ENCODE peak calls at places on chromosomes 5 and 9, in nine cellular contexts. N is CD4-positive, alpha-beta memory T cell; B is right lobe of liver; Z is PC-3; L is neural progenitor cell; J is transverse colon; U is CD8-positive, alpha-beta memory T cell; I is esophagus squamous epithelium; W is effector memory CD4-positive, alpha-beta T cell. R is an unnamed sample. For H3K4me1, the result is how much of the 10 kb centered on the place peaks cover.

GRCh38 chr9:33465096-33465495 is 8.6 kb downstream of the NOL6 start:
- DNase-seq in B (no peak), I (no peak), U (no peak), Z (no peak), W (no peak), N (no peak), J (no peak), L (no peak), R (peak)

GRCh38 chr9:102225806-102226441 is 487.5 kb upstream of the GRIN3A start:
- DNase-seq in U (no peak), N (no peak), W (no peak), Z (no peak), B (no peak), L (no peak), J (no peak), I (no peak), R (no peak)

GRCh38 chr5:87400305-87400899 is 12.3 kb downstream of the CCNH start:
- DNase-seq in U (peak), I (no peak), Z (peak), N (peak), B (no peak), J (no peak), L (peak), W (no peak), R (no peak)

GRCh38 chr5:155532621-155533314 is 519.2 kb downstream of the KIF4B start:
- DNase-seq in N (no peak), I (no peak), U (no peak), W (no peak), L (no peak), Z (no peak), J (no peak), B (no peak), R (no peak)

GRCh38 chr9:36853233-36853632 is 180.8 kb downstream of the PAX5 start:
- DNase-seq in J (no peak), L (no peak), U (no peak), W (no peak), B (no peak), I (no peak), N (no peak), Z (no peak), R (no peak)

GRCh38 chr5:158899201-158899600 is 200.5 kb downstream of the EBF1 start:
- DNase-seq in B (no peak), W (no peak), J (no peak), I (no peak), L (no peak), Z (no peak), U (no peak), N (no peak), R (no peak)

GRCh38 chr9:136170291-136170901 is 34.5 kb downstream of the LHX3 start:
- DNase-seq in W (peak), I (no peak), L (peak), J (peak), U (peak), B (peak), N (peak), Z (peak), R (no peak)

GRCh38 chr5:80597500-80597899 is 27.4 kb upstream of the ANKRD34B start:
- DNase-seq in I (no peak), Z (no peak), U (no peak), J (no peak), B (no peak), L (no peak), N (no peak), W (no peak), R (no peak)

GRCh38 chr5:36606437-36607113 is at the start of gene SLC1A3:
- DNase-seq in I (no peak), B (peak), W (no peak), Z (peak), N (peak), U (no peak), L (peak), J (peak), R (peak)

GRCh38 chr5:5340206-5340729 is 82.2 kb upstream of the ICE1 start:
- DNase-seq in N (no peak), W (no peak), B (no peak), I (no peak), Z (peak), L (peak), J (peak), U (no peak), R (peak)

GRCh38 chr5:1194378-1194777 is 7.0 kb upstream of the SLC6A19 start:
- DNase-seq in L (no peak), N (no peak), I (no peak), W (no peak), J (no peak), Z (no peak), U (no peak), B (no peak), R (no peak)

GRCh38 chr5:173581408-173582197 is 34.8 kb downstream of the BOD1 start:
- DNase-seq in J (peak), N (no peak), I (no peak), W (no peak), Z (peak), L (peak), B (no peak), U (no peak), R (no peak)

GRCh38 chr5:126937796-126938195 is 92.6 kb downstream of the MARCHF3 start:
- DNase-seq in I (no peak), B (no peak), Z (no peak), N (no peak), W (no peak), L (no peak), J (no peak), U (no peak), R (no peak)

GRCh38 chr9:10700266-10700665 is 87.5 kb upstream of the PTPRD start:
- DNase-seq in I (no peak), U (no peak), L (no peak), W (no peak), B (no peak), J (no peak), N (no peak), Z (no peak), R (no peak)

GRCh38 chr9:120711354-120711753 is 2.9 kb downstream of the MEGF9 start:
- DNase-seq in N (no peak), J (no peak), Z (no peak), I (no peak), B (no peak), L (no peak), U (no peak), W (no peak), R (no peak)

GRCh38 chr9:131138676-131139075 is 13.3 kb downstream of the NUP214 start:
- DNase-seq in N (no peak), Z (no peak), J (no peak), L (no peak), U (no peak), B (no peak), W (no peak), I (no peak), R (no peak)

GRCh38 chr5:173454764-173455598 is 126.8 kb upstream of the STC2 start:
- DNase-seq in J (peak), B (no peak), U (no peak), L (no peak), N (no peak), W (no peak), Z (peak), I (no peak), R (no peak)

GRCh38 chr9:87479801-87480201 is 17.9 kb upstream of the DAPK1 start:
- DNase-seq in I (no peak), Z (no peak), N (no peak), W (no peak), J (peak), U (no peak), L (no peak), B (peak), R (no peak)

GRCh38 chr9:117491491-117491890 is 76.6 kb upstream of the ASTN2 start:
- DNase-seq in W (no peak), J (peak), U (no peak), Z (no peak), L (no peak), N (no peak), I (no peak), B (peak), R (no peak)

GRCh38 chr9:98687911-98688310 is 20.8 kb downstream of the GABBR2 start:
- DNase-seq in Z (no peak), U (no peak), B (no peak), L (no peak), I (no peak), N (no peak), W (no peak), J (no peak), R (no peak)

GRCh38 chr5:138945421-138946240 is 70.5 kb upstream of the LRRTM2 start:
- DNase-seq in W (no peak), J (no peak), N (no peak), Z (no peak), U (no peak), I (no peak), B (no peak), L (peak), R (peak)

GRCh38 chr5:66417681-66418248 is 178.4 kb upstream of the MAST4 start:
- DNase-seq in L (no peak), N (no peak), W (no peak), B (no peak), I (no peak), Z (no peak), U (no peak), J (no peak), R (no peak)

GRCh38 chr5:96149546-96149945 is 187.9 kb upstream of the ELL2 start:
- DNase-seq in Z (peak), L (no peak), W (no peak), N (no peak), U (no peak), B (no peak), J (no peak), I (no peak), R (no peak)

GRCh38 chr5:98741926-98742325 is 31.5 kb upstream of the RGMB start:
- DNase-seq in I (no peak), U (no peak), W (no peak), N (no peak), B (no peak), Z (no peak), J (no peak), L (no peak), R (no peak)

GRCh38 chr9:7549261-7549660 is 250.3 kb downstream of the DMAC1 start:
- DNase-seq in N (no peak), B (no peak), Z (no peak), W (no peak), U (no peak), L (peak), I (no peak), J (no peak), R (peak)

GRCh38 chr5:93721045-93721444 is 20.4 kb downstream of the POU5F2 start:
- DNase-seq in I (no peak), U (no peak), N (no peak), W (no peak), J (no peak), B (no peak), L (no peak), Z (no peak), R (no peak)

GRCh38 chr5:158634713-158635112 is 465.0 kb downstream of the EBF1 start:
- DNase-seq in I (no peak), B (no peak), Z (no peak), J (no peak), N (no peak), U (no peak), L (peak), W (no peak), R (no peak)

DNA sequence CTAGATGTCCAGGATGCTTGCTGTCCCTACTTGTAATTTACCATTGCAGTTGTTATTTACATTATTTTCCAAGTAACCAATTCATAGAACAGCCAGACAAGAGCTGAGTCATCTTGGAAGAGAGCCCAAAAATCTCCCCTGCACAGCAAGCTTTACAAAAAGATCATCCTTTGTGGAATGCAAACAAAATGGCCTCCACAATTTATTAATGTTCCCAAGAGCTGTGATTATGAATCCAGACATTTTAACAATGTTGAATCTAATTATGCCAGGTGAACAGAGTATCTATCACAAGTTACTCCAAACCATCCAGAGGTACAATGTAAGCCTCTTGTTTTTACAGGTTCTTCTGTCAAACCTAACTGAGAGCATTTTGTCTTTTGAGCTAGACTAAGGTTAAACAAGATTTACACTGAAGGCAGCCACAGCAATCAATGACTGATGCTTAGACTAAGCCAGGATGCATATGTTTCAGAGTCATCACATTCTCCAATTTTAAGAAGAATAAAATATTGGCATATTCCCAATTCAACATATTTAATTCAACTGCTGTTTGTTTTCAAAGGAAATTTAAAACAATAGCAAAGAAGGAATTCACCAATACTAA is 95.3 kb upstream of the SLC12A2 start:
- DNase-seq in W (no peak), I (no peak), L (no peak), B (no peak), J (no peak), N (no peak), Z (peak), U (no peak), R (no peak)
- H3K27ac ChIP-seq in W (no peak), I (no peak), L (no peak), B (no peak), J (no peak), N (no peak), Z (peak), U (no peak), R (no peak)

GRCh38 chr9:114516913-114517312 is 11.6 kb upstream of the WHRN start:
- DNase-seq in J (no peak), L (no peak), B (no peak), U (no peak), W (no peak), I (no peak), N (no peak), Z (peak), R (no peak)

GRCh38 chr9:114518120-114518519 is 12.8 kb upstream of the WHRN start:
- DNase-seq in U (no peak), J (no peak), L (no peak), W (no peak), N (no peak), B (no peak), I (no peak), Z (no peak), R (no peak)

GRCh38 chr9:114521846-114522245 is 16.6 kb upstream of the WHRN start:
- DNase-seq in J (no peak), I (no peak), L (no peak), N (no peak), Z (peak), W (no peak), U (no peak), B (no peak), R (no peak)

GRCh38 chr9:114515528-114515927 is 10.3 kb upstream of the WHRN start:
- DNase-seq in N (no peak), U (no peak), Z (no peak), W (no peak), L (no peak), J (no peak), B (no peak), I (no peak), R (no peak)

DNA sequence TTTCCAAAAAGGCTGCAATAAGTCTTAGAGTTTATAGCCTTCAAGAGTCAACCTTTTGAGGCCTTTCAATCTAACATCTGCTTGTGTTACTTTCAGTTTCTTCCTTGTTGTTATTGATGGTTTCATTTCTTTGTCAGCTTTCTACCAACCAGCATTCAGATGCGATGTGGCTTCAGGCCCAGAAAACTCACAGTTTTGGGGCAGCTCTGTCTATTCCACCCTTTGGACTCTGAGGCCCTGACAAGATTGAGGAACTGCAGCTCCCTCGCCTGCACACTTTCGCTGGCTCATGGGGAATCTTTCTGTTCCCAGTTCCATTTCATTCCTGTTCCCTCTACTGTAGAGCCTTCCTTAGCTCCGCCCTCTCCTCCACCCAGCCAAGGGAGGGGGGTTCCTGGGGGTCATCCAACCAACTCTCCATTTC is 13.3 kb upstream of the WHRN start:
- DNase-seq in Z (no peak), L (no peak), J (no peak), B (no peak), N (no peak), I (no peak), U (no peak), W (no peak), R (no peak)
- H3K4me3 ChIP-seq in Z (no peak), L (no peak), J (no peak), B (no peak), N (no peak), I (no peak), U (no peak), W (no peak), R (no peak)

GRCh38 chr9:112017878-112018277 is 121.3 kb downstream of the UGCG start:
- DNase-seq in N (no peak), Z (no peak), J (no peak), L (no peak), W (no peak), I (no peak), U (no peak), B (no peak), R (no peak)

GRCh38 chr9:112013261-112013660 is 116.6 kb downstream of the UGCG start:
- DNase-seq in N (no peak), I (no peak), J (no peak), W (no peak), U (no peak), L (no peak), Z (no peak), B (no peak), R (no peak)

GRCh38 chr9:112012026-112012902 is 115.7 kb downstream of the UGCG start:
- DNase-seq in L (no peak), Z (peak), N (no peak), U (no peak), J (peak), I (no peak), B (peak), W (no peak), R (no peak)

GRCh38 chr9:112015149-112015548 is 118.5 kb downstream of the UGCG start:
- DNase-seq in U (no peak), N (no peak), I (no peak), J (no peak), Z (no peak), B (no peak), L (no peak), W (no peak), R (no peak)

GRCh38 chr9:112015736-112016135 is 119.1 kb downstream of the UGCG start:
- DNase-seq in I (no peak), W (no peak), J (no peak), U (no peak), B (no peak), L (no peak), N (no peak), Z (no peak), R (no peak)
- H3K4me1 ChIP-seq in I (under half), W (under half), J (under half), U (under half), B (under half), L (under half), N (under half), Z (under half), R (under half)

DNA sequence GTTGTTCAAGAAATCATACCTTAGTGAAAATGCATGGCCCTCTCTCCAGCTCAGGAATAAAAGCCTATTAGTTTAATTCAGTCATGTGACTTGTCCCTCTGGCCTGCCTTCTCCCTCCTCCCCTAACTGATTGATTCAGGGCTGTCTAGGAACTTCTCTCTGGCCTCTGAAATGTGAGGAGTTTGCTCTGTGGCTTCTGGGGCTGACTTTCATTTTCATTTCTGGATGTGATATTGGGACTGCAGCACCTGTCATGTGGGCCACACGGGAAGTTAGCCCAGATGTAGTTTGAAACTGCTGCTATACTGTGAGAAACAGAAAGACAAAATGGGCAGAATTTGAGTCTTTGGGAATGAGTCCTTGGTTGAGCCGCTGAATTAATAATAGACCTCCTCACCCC is 44.8 kb downstream of the PARP8 start:
- DNase-seq in I (no peak), N (peak), J (peak), B (peak), L (no peak), W (peak), U (peak), Z (no peak), R (no peak)
- H3K27ac ChIP-seq in I (peak), N (peak), J (peak), B (no peak), L (no peak), W (peak), U (no peak), Z (no peak), R (no peak)

GRCh38 chr5:38553001-38553521 is 3.4 kb downstream of the LIFR start:
- DNase-seq in L (no peak), I (no peak), J (no peak), N (no peak), U (no peak), W (no peak), Z (no peak), B (no peak), R (no peak)
- H3K4me3 ChIP-seq in L (no peak), I (peak), J (no peak), N (no peak), U (no peak), W (no peak), Z (no peak), B (peak), R (no peak)

GRCh38 chr9:4298255-4299005 is 1.4 kb downstream of the GLIS3 start:
- DNase-seq in N (no peak), I (no peak), Z (peak), J (peak), W (no peak), U (peak), L (peak), B (peak), R (peak)
- H3K4me1 ChIP-seq in N (under half), I (half or more), Z (half or more), J (under half), W (under half), U (under half), L (under half), B (under half), R (under half)

GRCh38 chr9:108786756-108787663 is 68.8 kb downstream of the ACTL7B start:
- DNase-seq in Z (peak), B (no peak), U (no peak), L (peak), I (no peak), W (no peak), N (no peak), J (no peak), R (no peak)

GRCh38 chr9:108783318-108784127 is 72.3 kb downstream of the ACTL7B start:
- DNase-seq in I (no peak), L (no peak), Z (no peak), B (no peak), N (no peak), J (no peak), U (no peak), W (no peak), R (no peak)

GRCh38 chr9:108784128-108784490 is 71.7 kb downstream of the ACTL7B start:
- DNase-seq in I (no peak), U (no peak), Z (no peak), B (no peak), W (no peak), J (no peak), L (no peak), N (no peak), R (no peak)

GRCh38 chr9:108786322-108786721 is 69.5 kb downstream of the ACTL7B start:
- DNase-seq in I (no peak), N (no peak), Z (no peak), L (no peak), J (no peak), W (no peak), U (no peak), B (no peak), R (no peak)

GRCh38 chr9:108784998-108785397 is 70.8 kb downstream of the ACTL7B start:
- DNase-seq in B (no peak), I (no peak), Z (no peak), U (no peak), J (no peak), L (no peak), N (no peak), W (no peak), R (no peak)
- H3K27ac ChIP-seq in B (no peak), I (no peak), Z (no peak), U (no peak), J (no peak), L (no peak), N (no peak), W (no peak), R (no peak)

GRCh38 chr9:21555911-21556310 is 73.8 kb upstream of the IFNE start:
- DNase-seq in L (no peak), J (no peak), N (no peak), I (no peak), W (no peak), Z (no peak), B (no peak), U (no peak), R (no peak)
- H3K4me3 ChIP-seq in L (no peak), J (no peak), N (no peak), I (peak), W (no peak), Z (peak), B (no peak), U (no peak), R (no peak)

GRCh38 chr5:77172713-77173328 is 37.7 kb upstream of the PDE8B start:
- DNase-seq in B (no peak), U (no peak), J (no peak), I (no peak), N (no peak), L (no peak), Z (no peak), W (no peak), R (no peak)

GRCh38 chr5:77174526-77174925 is 36.0 kb upstream of the PDE8B start:
- DNase-seq in I (no peak), N (no peak), W (no peak), Z (no peak), U (no peak), J (no peak), L (no peak), B (no peak), R (no peak)

GRCh38 chr5:77176429-77176828 is 34.1 kb upstream of the PDE8B start:
- DNase-seq in Z (no peak), W (no peak), I (no peak), L (no peak), J (no peak), N (no peak), U (no peak), B (no peak), R (no peak)

GRCh38 chr5:77177576-77177975 is 32.9 kb upstream of the PDE8B start:
- DNase-seq in I (no peak), Z (peak), B (no peak), J (no peak), N (no peak), U (no peak), W (no peak), L (no peak), R (no peak)

GRCh38 chr5:77175235-77175634 is 35.2 kb upstream of the PDE8B start:
- DNase-seq in W (no peak), I (no peak), L (no peak), B (no peak), J (no peak), U (no peak), N (no peak), Z (peak), R (no peak)
- H3K4me1 ChIP-seq in W (under half), I (under half), L (under half), B (under half), J (under half), U (under half), N (under half), Z (under half), R (under half)

R was measured in kidney.